ENCODE peak calls at places on chromosome 22, in five cellular contexts. One of them, this sample, is unnamed.

GRCh38 chr22:48837341-48837935 is 990.2 kb downstream of the BRD1 start:
- DNase-seq in NCI-H2081: no peak
- DNase-seq in heart right ventricle: no peak
- DNase-seq in posterior cingulate gyrus: peak; percentile 42
- DNase-seq in DMS153: no peak
- DNase-seq in this sample: no peak

GRCh38 chr22:20464912-20465758 is 27.5 kb upstream of the SCARF2 start:
- DNase-seq in posterior cingulate gyrus: no peak
- DNase-seq in DMS153: no peak
- DNase-seq in heart right ventricle: no peak
- DNase-seq in NCI-H2081: no peak
- DNase-seq in this sample: no peak

GRCh38 chr22:39908737-39909136 is 7.9 kb downstream of the GRAP2 start:
- DNase-seq in NCI-H2081: no peak
- DNase-seq in posterior cingulate gyrus: no peak
- DNase-seq in DMS153: no peak
- DNase-seq in heart right ventricle: no peak
- DNase-seq in this sample: peak; percentile 49

GRCh38 chr22:30211124-30211820 is 35.3 kb downstream of the LIF start:
- DNase-seq in posterior cingulate gyrus: no peak
- DNase-seq in DMS153: no peak
- DNase-seq in NCI-H2081: no peak
- DNase-seq in heart right ventricle: no peak
- DNase-seq in this sample: no peak

GRCh38 chr22:50306753-50307749 is at the start of gene PLXNB2:
- DNase-seq in NCI-H2081: peak; percentile 71
- DNase-seq in posterior cingulate gyrus: peak; percentile 95
- DNase-seq in heart right ventricle: peak; percentile 87
- DNase-seq in DMS153: peak; percentile 72
- DNase-seq in this sample: peak; percentile 72

GRCh38 chr22:30889268-30889995 is 79.1 kb downstream of the MORC2 start:
- DNase-seq in posterior cingulate gyrus: peak; percentile 36
- DNase-seq in NCI-H2081: no peak
- DNase-seq in DMS153: no peak
- DNase-seq in heart right ventricle: no peak
- DNase-seq in this sample: no peak

GRCh38 chr22:47395481-47395880 is 633.0 kb downstream of the TBC1D22A start:
- DNase-seq in posterior cingulate gyrus: no peak
- DNase-seq in heart right ventricle: no peak
- DNase-seq in DMS153: peak; percentile 79
- DNase-seq in NCI-H2081: no peak
- DNase-seq in this sample: no peak

GRCh38 chr22:29706493-29706892 is 13.3 kb upstream of the CABP7 start:
- DNase-seq in DMS153: no peak
- DNase-seq in NCI-H2081: no peak
- DNase-seq in posterior cingulate gyrus: no peak
- DNase-seq in heart right ventricle: no peak
- DNase-seq in this sample: no peak

GRCh38 chr22:43356881-43357280 is 13.7 kb upstream of the SCUBE1 start:
- DNase-seq in DMS153: no peak
- DNase-seq in posterior cingulate gyrus: no peak
- DNase-seq in heart right ventricle: no peak
- DNase-seq in NCI-H2081: no peak
- DNase-seq in this sample: no peak

GRCh38 chr22:43066844-43067385 is 22.3 kb downstream of the TTLL1 start:
- DNase-seq in NCI-H2081: no peak
- DNase-seq in posterior cingulate gyrus: no peak
- DNase-seq in DMS153: no peak
- DNase-seq in heart right ventricle: no peak
- DNase-seq in this sample: peak; percentile 58

GRCh38 chr22:46453829-46454220 is 83.6 kb downstream of the CELSR1 start:
- DNase-seq in posterior cingulate gyrus: no peak
- DNase-seq in DMS153: no peak
- DNase-seq in NCI-H2081: no peak
- DNase-seq in heart right ventricle: no peak
- DNase-seq in this sample: no peak

GRCh38 chr22:20807315-20807752 is 33.4 kb downstream of the SERPIND1 start:
- DNase-seq in NCI-H2081: no peak
- DNase-seq in DMS153: no peak
- DNase-seq in posterior cingulate gyrus: peak; percentile 92
- DNase-seq in heart right ventricle: no peak
- DNase-seq in this sample: peak; percentile 45